ENCODE peak calls at places on chromosomes 6 and 20, in six cellular contexts. M is T-helper 2 cell, U is type B pancreatic cell, W is NCI-H82, X is left cardiac atrium, N is GDM1. D is an unnamed sample.

GRCh38 chr6:491233-491632 is 99.7 kb downstream of the IRF4 start:
- DNase-seq in M (no peak), U (no peak), W (no peak), X (no peak), N (peak; percentile 14), D (no peak)

GRCh38 chr6:75124983-75125382 is 80.9 kb downstream of the COL12A1 start:
- DNase-seq in M (no peak), U (no peak), W (no peak), X (no peak), N (no peak), D (no peak)

GRCh38 chr20:25277051-25277801 is 29.3 kb downstream of the PYGB start:
- DNase-seq in M (peak; percentile 6), U (no peak), W (no peak), X (peak; percentile 24), N (no peak), D (no peak)

GRCh38 chr6:68226460-68226859 is 408.6 kb upstream of the ADGRB3 start:
- DNase-seq in M (no peak), U (no peak), W (peak; percentile 14), X (no peak), N (no peak), D (no peak)

GRCh38 chr6:169809386-169809785 is 58.0 kb downstream of the ERMARD start:
- DNase-seq in M (no peak), U (peak; percentile 36), W (no peak), X (no peak), N (no peak), D (no peak)

GRCh38 chr6:25122001-25122400 is 157.2 kb upstream of the CARMIL1 start:
- DNase-seq in M (no peak), U (no peak), W (no peak), X (peak; percentile 56), N (no peak), D (no peak)

GRCh38 chr6:111624391-111625098 is 18.9 kb upstream of the TRAF3IP2 start:
- DNase-seq in M (no peak), U (no peak), W (no peak), X (no peak), N (no peak), D (no peak)

GRCh38 chr6:51608383-51608782 is 479.0 kb downstream of the PKHD1 start:
- DNase-seq in M (no peak), U (no peak), W (no peak), X (no peak), N (no peak), D (no peak)

GRCh38 chr6:3267162-3267561 is 8.4 kb downstream of the PSMG4 start:
- DNase-seq in M (no peak), U (no peak), W (no peak), X (no peak), N (no peak), D (no peak)

GRCh38 chr6:73743556-73743955 is 47.6 kb downstream of the CD109 start:
- DNase-seq in M (no peak), U (no peak), W (no peak), X (no peak), N (no peak), D (no peak)

GRCh38 chr20:13009682-13010406 is 1.1 kb downstream of the SPTLC3 start:
- DNase-seq in M (no peak), U (no peak), W (no peak), X (no peak), N (peak; percentile 45), D (no peak)

GRCh38 chr6:134853111-134854055 is 96.5 kb downstream of the ALDH8A1 start:
- DNase-seq in M (no peak), U (no peak), W (no peak), X (no peak), N (no peak), D (no peak)

GRCh38 chr20:49747707-49748524 is 34.2 kb upstream of the B4GALT5 start:
- DNase-seq in M (no peak), U (no peak), W (no peak), X (peak; percentile 97), N (no peak), D (no peak)

GRCh38 chr6:166989427-166990034 is 9.7 kb upstream of the CEP43 start:
- DNase-seq in M (no peak), U (no peak), W (no peak), X (no peak), N (no peak), D (peak; percentile 23)

GRCh38 chr6:1910621-1911407 is 301.1 kb downstream of the FOXC1 start:
- DNase-seq in M (no peak), U (no peak), W (peak; percentile 69), X (no peak), N (no peak), D (no peak)

GRCh38 chr6:128516514-128516898 is 3.9 kb downstream of the PTPRK start:
- DNase-seq in M (no peak), U (no peak), W (peak; percentile 31), X (no peak), N (no peak), D (no peak)

GRCh38 chr6:66883453-66883852 is 1176.4 kb upstream of the EYS start:
- DNase-seq in M (no peak), U (no peak), W (no peak), X (no peak), N (no peak), D (no peak)

GRCh38 chr6:12401200-12401599 is 111.0 kb downstream of the EDN1 start:
- DNase-seq in M (no peak), U (no peak), W (no peak), X (peak; percentile 31), N (no peak), D (no peak)